ENCODE peak calls at places on chromosomes 1 and 21, in six cellular contexts. Z, X, A, S, O and D are unnamed samples.

GRCh38 chr1:15799928-15800835 is 7.3 kb downstream of the UQCRHL start:
- DNase-seq in Z (peak; percentile 37), X (peak; percentile 50), A (peak; percentile 50), S (peak; percentile 75), O (peak; percentile 85), D (no peak)

GRCh38 chr1:162857850-162858249 is 3.1 kb downstream of the CCDC190 start:
- DNase-seq in Z (no peak), X (no peak), A (peak; percentile 71), S (peak; percentile 84), O (no peak), D (no peak)

GRCh38 chr1:160208179-160209040 is 3.2 kb downstream of the PEA15 start:
- DNase-seq in Z (peak; percentile 22), X (no peak), A (no peak), S (no peak), O (no peak), D (no peak)

GRCh38 chr1:1364266-1364665 is 5.9 kb upstream of the MXRA8 start:
- DNase-seq in Z (no peak), X (no peak), A (no peak), S (no peak), O (no peak), D (no peak)

GRCh38 chr1:224894915-224895314 is 34.6 kb upstream of the DNAH14 start:
- DNase-seq in Z (no peak), X (no peak), A (peak; percentile 29), S (peak; percentile 5), O (peak; percentile 18), D (no peak)

GRCh38 chr1:211808475-211808874 is 22.1 kb downstream of the LPGAT1 start:
- DNase-seq in Z (no peak), X (no peak), A (no peak), S (no peak), O (no peak), D (no peak)

GRCh38 chr1:26584022-26584485 is 54.5 kb downstream of the RPS6KA1 start:
- DNase-seq in Z (no peak), X (no peak), A (no peak), S (peak; percentile 20), O (peak; percentile 24), D (no peak)

GRCh38 chr1:43603004-43603403 is 46.9 kb upstream of the KDM4A start:
- DNase-seq in Z (no peak), X (no peak), A (no peak), S (no peak), O (no peak), D (no peak)

GRCh38 chr1:235902638-235903542 is 36.2 kb upstream of the LYST start:
- DNase-seq in Z (no peak), X (no peak), A (peak; percentile 80), S (peak; percentile 49), O (peak; percentile 79), D (no peak)

DNA sequence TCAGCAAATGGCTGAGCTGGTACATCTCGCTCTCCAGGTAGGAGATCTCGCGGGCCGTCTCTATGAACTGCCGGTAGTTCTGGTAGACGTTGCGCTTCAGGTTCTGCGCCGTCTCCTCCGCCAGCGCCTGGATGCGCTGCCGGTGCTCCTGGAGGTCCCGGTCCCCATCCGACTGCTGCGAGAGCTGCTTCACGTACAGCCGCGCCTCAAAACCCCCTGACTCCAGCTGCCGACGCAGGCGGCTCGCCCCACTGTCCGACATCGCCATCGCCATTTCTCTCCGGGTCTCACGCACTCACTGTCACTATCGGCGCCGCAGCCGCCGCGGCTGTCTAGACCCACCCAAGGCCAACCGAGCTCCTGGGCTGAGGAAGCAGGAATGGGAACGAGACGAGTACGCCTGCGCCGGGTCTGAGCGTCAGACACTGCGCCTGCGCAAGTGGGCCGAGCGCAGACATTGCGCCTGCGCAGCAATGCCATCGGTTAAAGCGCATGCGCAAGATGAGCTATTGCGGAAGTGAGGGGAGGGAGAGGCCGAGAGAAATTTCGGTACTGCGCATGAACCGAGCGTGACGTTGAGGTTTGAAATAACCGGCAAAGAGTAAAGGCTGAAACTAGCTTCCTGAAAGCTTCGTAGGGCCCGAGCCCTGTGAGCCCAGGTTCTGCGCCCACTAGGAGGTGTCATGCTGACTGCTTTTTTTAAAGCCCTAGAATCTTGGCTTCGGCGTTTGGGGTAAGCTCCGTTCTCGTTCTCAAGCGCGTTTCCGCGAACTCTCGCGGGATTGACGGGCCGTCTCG is at the start of gene EXOC8:
- DNase-seq in Z (peak; percentile 91), X (peak; percentile 88), A (peak; percentile 98), S (peak; percentile 98), O (peak; percentile 94), D (peak; percentile 99)
- TF ChIP-seq CTCF in Z (peak; percentile 21), X (no peak), A (no peak), S (no peak), O (no peak), D (no peak)

GRCh38 chr21:32096411-32096810 is 182.4 kb downstream of the MIS18A start:
- DNase-seq in Z (no peak), X (no peak), A (peak; percentile 4), S (no peak), O (peak; percentile 28), D (no peak)
- TF ChIP-seq CTCF in Z (peak; percentile 51), X (no peak), A (peak; percentile 29), S (no peak), O (peak; percentile 71), D (no peak)

DNA sequence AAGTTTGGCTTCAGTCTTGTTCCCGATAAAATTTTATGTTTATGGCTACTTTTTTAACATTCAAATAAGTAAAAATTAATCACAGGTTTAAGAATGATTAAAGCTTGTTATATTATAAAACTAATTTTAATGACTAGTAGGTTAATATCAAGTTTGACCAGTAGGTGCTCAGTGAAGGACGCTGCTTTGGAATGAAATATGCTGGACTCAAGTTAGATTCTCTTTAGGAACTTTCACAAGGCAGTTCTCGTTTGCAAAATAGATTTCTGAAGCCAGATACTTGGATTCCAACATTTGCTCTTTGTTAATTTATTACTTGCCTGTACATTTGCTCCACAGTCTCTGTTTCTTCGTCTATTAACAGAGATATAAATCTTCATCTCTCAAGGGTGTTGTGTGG is 432.9 kb upstream of the CHRM3 start:
- DNase-seq in Z (no peak), X (no peak), A (no peak), S (no peak), O (no peak), D (no peak)
- TF ChIP-seq CTCF in Z (peak; percentile 26), X (no peak), A (no peak), S (peak; percentile 12), O (no peak), D (no peak)

DNA sequence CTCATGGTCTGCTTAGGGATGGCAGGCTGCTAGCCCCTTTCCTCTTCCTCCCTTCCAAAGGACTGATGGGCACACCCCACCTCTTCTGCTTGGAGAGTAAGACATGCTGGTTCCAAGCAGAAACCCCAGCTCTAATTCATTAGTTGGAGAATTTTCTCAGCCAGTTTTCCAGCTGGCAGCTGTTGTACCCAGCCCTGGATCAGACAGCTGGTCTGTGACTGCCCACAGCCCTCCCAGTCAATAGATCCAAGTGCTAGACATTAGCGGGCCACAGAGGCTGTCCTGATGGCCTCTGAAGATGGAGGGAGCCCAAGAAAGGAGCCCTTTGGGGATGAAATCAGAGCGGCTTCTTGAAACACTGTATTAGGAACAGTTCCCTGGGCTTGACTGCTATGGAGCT is 35.8 kb downstream of the ACOT11 start:
- DNase-seq in Z (no peak), X (no peak), A (no peak), S (no peak), O (no peak), D (no peak)
- TF ChIP-seq CTCF in Z (no peak), X (no peak), A (no peak), S (no peak), O (no peak), D (no peak)

DNA sequence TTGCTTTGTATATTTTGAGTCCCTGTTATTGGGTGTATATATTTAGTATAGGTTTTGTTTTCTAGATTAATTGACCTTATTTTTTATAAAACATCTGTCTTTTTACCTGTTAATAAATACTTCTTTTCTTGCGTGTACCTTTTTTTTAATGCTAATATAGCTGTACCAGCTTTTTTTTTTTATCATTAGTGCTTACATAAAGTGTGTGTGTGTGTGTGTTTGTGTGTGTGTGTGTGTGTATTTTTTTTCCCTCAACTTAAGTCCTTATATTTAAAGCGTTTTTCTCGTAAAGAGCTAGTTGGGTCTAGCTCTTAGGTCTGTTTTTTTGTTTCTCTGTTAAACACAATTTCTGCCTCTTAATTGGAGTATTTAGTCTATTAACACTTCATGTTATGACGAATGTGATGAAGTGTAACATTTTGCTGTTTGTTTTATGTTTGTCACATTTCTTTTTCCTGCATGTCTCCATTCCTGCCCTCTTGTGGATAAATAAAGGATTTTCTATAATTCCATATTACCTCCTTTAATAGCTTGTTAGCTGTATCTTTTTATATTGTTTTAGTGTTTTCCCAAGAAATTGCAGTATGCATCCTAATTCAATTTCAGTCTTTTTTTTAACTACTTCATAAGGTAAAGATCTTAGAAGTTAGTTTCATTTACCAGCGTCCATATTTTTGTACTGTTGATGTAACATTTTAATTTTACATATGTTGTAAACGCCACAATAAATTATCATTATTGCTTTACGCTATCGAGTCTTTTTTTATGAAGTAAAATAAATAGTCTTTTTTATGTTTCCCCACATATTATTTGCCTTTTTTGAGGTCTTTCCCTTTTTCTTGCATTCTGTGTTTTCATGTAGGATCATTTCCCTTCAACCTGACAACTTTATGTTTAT is 4.3 kb downstream of the PRMT2 start:
- DNase-seq in Z (no peak), X (no peak), A (peak; percentile 58), S (peak; percentile 58), O (no peak), D (no peak)
- TF ChIP-seq CTCF in Z (peak; percentile 10), X (no peak), A (peak; percentile 50), S (peak; percentile 42), O (peak; percentile 36), D (peak; percentile 69)

DNA sequence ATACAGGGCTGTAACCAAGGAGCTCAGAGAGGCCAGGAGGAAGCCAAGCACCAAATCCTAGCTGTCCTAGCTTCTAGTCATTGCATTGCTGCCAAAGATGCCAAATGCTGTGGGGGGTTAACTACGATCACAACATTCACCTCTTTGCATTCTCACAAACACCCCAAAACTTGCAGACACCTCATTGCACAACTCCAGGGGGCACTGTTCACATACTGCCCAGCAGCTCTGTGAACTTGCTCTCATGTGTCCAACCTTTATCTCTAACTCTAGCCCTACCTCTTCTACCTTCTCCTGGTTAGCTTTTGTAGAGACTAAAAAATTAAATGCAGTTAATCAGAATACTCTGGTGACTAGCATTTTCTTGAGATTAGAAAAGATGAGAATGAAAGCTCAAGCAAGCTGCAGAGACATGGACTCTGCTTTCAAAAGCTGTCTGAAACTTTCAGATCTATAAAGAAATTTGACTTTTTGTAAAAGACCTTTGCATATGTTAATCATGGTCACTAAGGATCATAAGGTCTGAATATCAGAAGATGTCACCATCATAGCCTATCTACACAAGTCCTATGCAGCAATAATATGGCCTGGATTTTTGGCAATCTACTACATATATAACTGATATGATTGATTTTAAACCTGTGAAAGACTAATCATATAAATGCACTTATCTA is 14.0 kb upstream of the KIF14 start:
- DNase-seq in Z (no peak), X (no peak), A (no peak), S (no peak), O (no peak), D (no peak)
- TF ChIP-seq CTCF in Z (peak; percentile 18), X (no peak), A (no peak), S (no peak), O (peak; percentile 57), D (no peak)